ENCODE peak calls at places on chromosomes 4 and X, in five cellular contexts. One of them, this sample, is unnamed.

GRCh38 chrX:123736333-123736921 is 3.6 kb upstream of the THOC2 start:
- DNase-seq in fibroblast of pulmonary artery: no peak
- DNase-seq in activated T-helper 1 cell treated with anti-CD3 and anti-CD28 coated beads, Interleukin-2, amount 50 U/mL, for 16 hours: no peak
- DNase-seq in activated CD8-positive, alpha-beta T cell treated with anti-CD3 and anti-CD28 coated beads, Interleukin-2, amount 10 ng/mL, durations not matched to agents 7 days and 5 days: no peak
- DNase-seq in NCI-H2029 treated with DMSO at 0.1 percent for 48 hours: no peak
- DNase-seq in this sample: no peak

GRCh38 chr4:140049024-140049923 is 104.7 kb downstream of the MAML3 start:
- DNase-seq in fibroblast of pulmonary artery: peak; percentile 82
- DNase-seq in activated T-helper 1 cell treated with anti-CD3 and anti-CD28 coated beads, Interleukin-2, amount 50 U/mL, for 16 hours: no peak
- DNase-seq in activated CD8-positive, alpha-beta T cell treated with anti-CD3 and anti-CD28 coated beads, Interleukin-2, amount 10 ng/mL, durations not matched to agents 7 days and 5 days: peak; percentile 73
- DNase-seq in NCI-H2029 treated with DMSO at 0.1 percent for 48 hours: peak; percentile 71
- DNase-seq in this sample: no peak

GRCh38 chrX:148871422-148872152 is 371.2 kb downstream of the AFF2 start:
- DNase-seq in fibroblast of pulmonary artery: peak; percentile 73
- DNase-seq in activated T-helper 1 cell treated with anti-CD3 and anti-CD28 coated beads, Interleukin-2, amount 50 U/mL, for 16 hours: no peak
- DNase-seq in activated CD8-positive, alpha-beta T cell treated with anti-CD3 and anti-CD28 coated beads, Interleukin-2, amount 10 ng/mL, durations not matched to agents 7 days and 5 days: no peak
- DNase-seq in NCI-H2029 treated with DMSO at 0.1 percent for 48 hours: no peak
- DNase-seq in this sample: no peak

GRCh38 chr4:133058701-133059100 is 90.4 kb upstream of the PCDH10 start:
- DNase-seq in fibroblast of pulmonary artery: no peak
- DNase-seq in activated T-helper 1 cell treated with anti-CD3 and anti-CD28 coated beads, Interleukin-2, amount 50 U/mL, for 16 hours: no peak
- DNase-seq in activated CD8-positive, alpha-beta T cell treated with anti-CD3 and anti-CD28 coated beads, Interleukin-2, amount 10 ng/mL, durations not matched to agents 7 days and 5 days: no peak
- DNase-seq in NCI-H2029 treated with DMSO at 0.1 percent for 48 hours: no peak
- DNase-seq in this sample: no peak

GRCh38 chr4:158997660-158998349 is 105.1 kb upstream of the RAPGEF2 start:
- DNase-seq in fibroblast of pulmonary artery: no peak
- DNase-seq in activated T-helper 1 cell treated with anti-CD3 and anti-CD28 coated beads, Interleukin-2, amount 50 U/mL, for 16 hours: no peak
- DNase-seq in activated CD8-positive, alpha-beta T cell treated with anti-CD3 and anti-CD28 coated beads, Interleukin-2, amount 10 ng/mL, durations not matched to agents 7 days and 5 days: no peak
- DNase-seq in NCI-H2029 treated with DMSO at 0.1 percent for 48 hours: no peak
- DNase-seq in this sample: no peak

GRCh38 chrX:11665144-11666040 is at the start of gene ARHGAP6:
- DNase-seq in fibroblast of pulmonary artery: peak; percentile 62
- DNase-seq in activated T-helper 1 cell treated with anti-CD3 and anti-CD28 coated beads, Interleukin-2, amount 50 U/mL, for 16 hours: no peak
- DNase-seq in activated CD8-positive, alpha-beta T cell treated with anti-CD3 and anti-CD28 coated beads, Interleukin-2, amount 10 ng/mL, durations not matched to agents 7 days and 5 days: no peak
- DNase-seq in NCI-H2029 treated with DMSO at 0.1 percent for 48 hours: no peak
- DNase-seq in this sample: peak; percentile 24

GRCh38 chr4:3729188-3729884 is 36.8 kb upstream of the ADRA2C start:
- DNase-seq in fibroblast of pulmonary artery: no peak
- DNase-seq in activated T-helper 1 cell treated with anti-CD3 and anti-CD28 coated beads, Interleukin-2, amount 50 U/mL, for 16 hours: no peak
- DNase-seq in activated CD8-positive, alpha-beta T cell treated with anti-CD3 and anti-CD28 coated beads, Interleukin-2, amount 10 ng/mL, durations not matched to agents 7 days and 5 days: no peak
- DNase-seq in NCI-H2029 treated with DMSO at 0.1 percent for 48 hours: no peak
- DNase-seq in this sample: no peak

GRCh38 chrX:46376246-46376885 is 168.9 kb downstream of the ZNF674 start:
- DNase-seq in fibroblast of pulmonary artery: peak; percentile 70
- DNase-seq in activated T-helper 1 cell treated with anti-CD3 and anti-CD28 coated beads, Interleukin-2, amount 50 U/mL, for 16 hours: no peak
- DNase-seq in activated CD8-positive, alpha-beta T cell treated with anti-CD3 and anti-CD28 coated beads, Interleukin-2, amount 10 ng/mL, durations not matched to agents 7 days and 5 days: peak; percentile 28
- DNase-seq in NCI-H2029 treated with DMSO at 0.1 percent for 48 hours: no peak
- DNase-seq in this sample: peak; percentile 14

GRCh38 chrX:110123331-110123782 is 120.4 kb downstream of the TMEM164 start:
- DNase-seq in fibroblast of pulmonary artery: peak; percentile 29
- DNase-seq in activated T-helper 1 cell treated with anti-CD3 and anti-CD28 coated beads, Interleukin-2, amount 50 U/mL, for 16 hours: no peak
- DNase-seq in activated CD8-positive, alpha-beta T cell treated with anti-CD3 and anti-CD28 coated beads, Interleukin-2, amount 10 ng/mL, durations not matched to agents 7 days and 5 days: no peak
- DNase-seq in NCI-H2029 treated with DMSO at 0.1 percent for 48 hours: no peak
- DNase-seq in this sample: no peak

This sample was measured in lower leg skin.